ENCODE peak calls at places on chromosomes 16 and 17, in five cellular contexts. Z is body of pancreas; V is effector CD4-positive, alpha-beta T cell; F is stomach; K is hippocampal formation. X is an unnamed sample.

GRCh38 chr17:17300624-17301568 is 2.3 kb upstream of the NT5M start:
- DNase-seq in Z (peak), V (peak), F (peak), K (no peak), X (peak)

GRCh38 chr17:43846221-43846712 is 709 bp upstream of the CD300LG start:
- DNase-seq in Z (peak), V (peak), F (peak), K (peak), X (peak)

GRCh38 chr16:29664133-29664912 is 1.3 kb downstream of the SPN start:
- DNase-seq in Z (peak), V (peak), F (no peak), K (no peak), X (no peak)

GRCh38 chr17:4054446-4054845 is 88.4 kb downstream of the ZZEF1 start:
- DNase-seq in Z (no peak), V (no peak), F (no peak), K (no peak), X (no peak)

GRCh38 chr16:53945996-53946395 is 242.0 kb downstream of the FTO start:
- DNase-seq in Z (peak), V (no peak), F (no peak), K (no peak), X (no peak)

GRCh38 chr17:48597775-48598631 is 4.4 kb upstream of the HOXB5 start:
- DNase-seq in Z (peak), V (no peak), F (peak), K (no peak), X (peak)

GRCh38 chr16:50826797-50827316 is 85.0 kb downstream of the CYLD start:
- DNase-seq in Z (no peak), V (no peak), F (no peak), K (no peak), X (no peak)

GRCh38 chr16:12215302-12216105 is 239.0 kb downstream of the SNX29 start:
- DNase-seq in Z (no peak), V (no peak), F (no peak), K (no peak), X (no peak)

GRCh38 chr17:48997103-48997826 is at the start of gene IGF2BP1:
- DNase-seq in Z (no peak), V (no peak), F (no peak), K (no peak), X (no peak)

GRCh38 chr17:78864117-78864516 is 23.5 kb upstream of the USP36 start:
- DNase-seq in Z (no peak), V (no peak), F (no peak), K (no peak), X (no peak)

GRCh38 chr17:72614871-72615626 is 477.4 kb downstream of the SLC39A11 start:
- DNase-seq in Z (peak), V (no peak), F (peak), K (peak), X (peak)

GRCh38 chr16:75130150-75130771 is 13.7 kb upstream of the LDHD start:
- DNase-seq in Z (no peak), V (no peak), F (no peak), K (no peak), X (no peak)

GRCh38 chr16:69040144-69040909 is 65.1 kb upstream of the HAS3 start:
- DNase-seq in Z (no peak), V (no peak), F (no peak), K (no peak), X (no peak)

GRCh38 chr16:57061084-57061905 is 31.1 kb upstream of the CPNE2 start:
- DNase-seq in Z (peak), V (no peak), F (peak), K (no peak), X (no peak)

GRCh38 chr16:49282690-49283375 is 1.2 kb upstream of the CBLN1 start:
- DNase-seq in Z (peak), V (no peak), F (no peak), K (no peak), X (peak)

GRCh38 chr17:3687949-3688614 is 7.9 kb downstream of the P2RX5 start:
- DNase-seq in Z (no peak), V (no peak), F (no peak), K (no peak), X (no peak)

GRCh38 chr16:88622866-88623265 is 15.5 kb upstream of the IL17C start:
- DNase-seq in Z (no peak), V (no peak), F (no peak), K (no peak), X (no peak)

GRCh38 chr17:55228683-55229192 is 36.0 kb upstream of the HLF start:
- DNase-seq in Z (no peak), V (no peak), F (no peak), K (no peak), X (no peak)

GRCh38 chr16:84888450-84888849 is 68.7 kb downstream of the CRISPLD2 start:
- DNase-seq in Z (no peak), V (no peak), F (no peak), K (no peak), X (no peak)

GRCh38 chr17:81537856-81538555 is 9.8 kb downstream of the FSCN2 start:
- DNase-seq in Z (peak), V (no peak), F (no peak), K (no peak), X (no peak)

GRCh38 chr17:34736611-34737010 is 157.2 kb downstream of the TMEM132E start:
- DNase-seq in Z (no peak), V (no peak), F (peak), K (no peak), X (no peak)

GRCh38 chr16:52861614-52862022 is 191.1 kb downstream of the CHD9NB start:
- DNase-seq in Z (peak), V (no peak), F (no peak), K (no peak), X (peak)

GRCh38 chr16:28503470-28504259 is 3.0 kb downstream of the IL27 start:
- DNase-seq in Z (no peak), V (no peak), F (no peak), K (no peak), X (no peak)

GRCh38 chr16:84199861-84200260 is 8.9 kb downstream of the ADAD2 start:
- DNase-seq in Z (no peak), V (no peak), F (no peak), K (peak), X (no peak)

GRCh38 chr17:80498242-80498919 is 22.0 kb upstream of the NPTX1 start:
- DNase-seq in Z (peak), V (no peak), F (no peak), K (no peak), X (peak)

GRCh38 chr17:57983446-57983845 is 4.6 kb downstream of the VEZF1 start:
- DNase-seq in Z (no peak), V (no peak), F (no peak), K (no peak), X (no peak)

GRCh38 chr17:11209906-11210305 is 31.1 kb upstream of the SHISA6 start:
- DNase-seq in Z (no peak), V (no peak), F (no peak), K (no peak), X (no peak)

GRCh38 chr16:83002351-83003334 is 375.9 kb downstream of the CDH13 start:
- DNase-seq in Z (no peak), V (no peak), F (no peak), K (no peak), X (no peak)

GRCh38 chr16:10692470-10692869 is 2.3 kb downstream of the TEKT5 start:
- DNase-seq in Z (no peak), V (no peak), F (no peak), K (no peak), X (no peak)

GRCh38 chr17:69539274-69539673 is 124.8 kb downstream of the MAP2K6 start:
- DNase-seq in Z (no peak), V (no peak), F (no peak), K (no peak), X (no peak)

X was measured in colonic mucosa.